ENCODE peak calls at places on chromosomes 6 and 20, in six cellular contexts. E, H, T, Y, N and M are unnamed samples. For H3K27me3, the result is how much of the 10 kb centered on the place peaks cover.

GRCh38 chr6:17971128-17972073 is 16.0 kb downstream of the KIF13A start:
- DNase-seq in E (no peak), H (no peak), T (no peak), Y (peak), N (peak), M (no peak)

GRCh38 chr6:121436966-121437756 is 1.7 kb downstream of the GJA1 start:
- DNase-seq in E (peak), H (peak), T (peak), Y (peak), N (peak), M (no peak)

GRCh38 chr20:36573798-36574277 is 441 bp downstream of the TGIF2 start:
- DNase-seq in E (peak), H (peak), T (peak), Y (no peak), N (peak), M (no peak)

GRCh38 chr6:98831057-98832031 is 3.0 kb upstream of the POU3F2 start:
- DNase-seq in E (no peak), H (no peak), T (no peak), Y (no peak), N (no peak), M (no peak)

GRCh38 chr6:84027340-84028183 is 6.0 kb upstream of the MRAP2 start:
- DNase-seq in E (no peak), H (no peak), T (peak), Y (no peak), N (no peak), M (no peak)

GRCh38 chr6:143823463-143824006 is 19.6 kb upstream of the LTV1 start:
- DNase-seq in E (no peak), H (no peak), T (no peak), Y (peak), N (no peak), M (no peak)

GRCh38 chr6:10099086-10099499 is 315.8 kb downstream of the TFAP2A start:
- DNase-seq in E (no peak), H (no peak), T (no peak), Y (no peak), N (no peak), M (no peak)

GRCh38 chr6:129895692-129896091 is 34.6 kb upstream of the TMEM244 start:
- DNase-seq in E (no peak), H (no peak), T (no peak), Y (peak), N (no peak), M (no peak)

GRCh38 chr20:56627122-56628014 is 1.7 kb upstream of the TFAP2C start:
- DNase-seq in E (no peak), H (no peak), T (no peak), Y (no peak), N (no peak), M (no peak)

GRCh38 chr6:157613011-157613522 is 210.0 kb upstream of the SNX9 start:
- DNase-seq in E (no peak), H (no peak), T (no peak), Y (peak), N (no peak), M (no peak)

GRCh38 chr6:64034331-64034730 is 398.7 kb downstream of the PHF3 start:
- DNase-seq in E (no peak), H (no peak), T (no peak), Y (no peak), N (no peak), M (no peak)

GRCh38 chr6:87152528-87152950 is 2.8 kb upstream of the ZNF292 start:
- DNase-seq in E (no peak), H (no peak), T (no peak), Y (peak), N (no peak), M (no peak)

GRCh38 chr6:37502703-37503485 is 3.2 kb upstream of the CCDC167 start:
- DNase-seq in E (no peak), H (no peak), T (no peak), Y (no peak), N (no peak), M (no peak)

GRCh38 chr6:37501632-37502466 is 2.2 kb upstream of the CCDC167 start:
- DNase-seq in E (no peak), H (no peak), T (no peak), Y (no peak), N (no peak), M (no peak)

GRCh38 chr6:37500294-37500608 is 558 bp upstream of the CCDC167 start:
- DNase-seq in E (no peak), H (no peak), T (no peak), Y (no peak), N (no peak), M (no peak)

GRCh38 chr6:37496951-37497885 is 2.5 kb downstream of the CCDC167 start:
- DNase-seq in E (no peak), H (no peak), T (no peak), Y (no peak), N (no peak), M (no peak)

DNA sequence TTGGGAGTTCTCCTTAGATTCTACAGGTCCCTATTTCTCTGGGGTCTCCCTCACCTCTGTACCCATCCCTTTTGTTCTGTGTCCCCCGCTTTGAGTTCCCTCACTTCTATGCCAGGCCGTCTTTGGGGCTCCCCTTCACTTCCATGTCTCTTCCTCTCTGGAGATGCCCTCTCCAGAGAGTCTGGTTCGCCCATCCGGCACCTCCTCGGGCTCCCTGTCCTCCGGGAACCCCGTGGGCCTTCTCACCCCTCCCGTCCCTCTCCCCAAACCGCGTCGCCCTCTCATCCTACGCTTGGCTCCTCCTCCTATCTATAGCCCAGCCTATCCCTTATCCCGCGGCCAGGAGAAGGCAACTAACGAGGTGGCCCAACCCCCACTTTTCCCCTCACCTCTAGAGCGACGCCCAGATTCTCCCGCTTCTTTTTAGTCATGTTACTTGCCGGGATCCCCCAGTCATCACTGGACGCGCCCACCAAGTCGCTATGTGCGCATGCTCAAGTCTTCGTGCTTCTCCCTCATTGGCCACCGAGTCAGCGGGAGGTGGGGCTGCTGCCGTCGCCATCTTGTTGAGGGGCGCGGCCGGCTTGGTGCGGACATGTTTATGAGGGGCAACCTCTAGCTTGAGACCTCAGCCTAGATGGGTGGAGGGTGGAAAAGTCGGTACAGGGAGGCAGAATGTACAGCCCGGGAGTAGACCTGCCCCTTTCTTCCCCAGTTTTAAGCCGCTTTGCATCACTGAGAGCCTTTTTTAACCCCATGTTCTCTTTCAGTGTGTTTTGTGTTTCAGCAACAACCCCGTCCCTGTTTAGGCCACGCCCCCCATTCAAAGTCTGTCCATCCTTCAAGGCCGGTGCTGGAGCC is at the start of gene CCDC167:
- DNase-seq in E (peak), H (peak), T (peak), Y (peak), N (peak), M (peak)
- TF ChIP-seq CTCF in E (no peak), H (no peak), T (no peak), Y (no peak), N (no peak), M (no peak)

DNA sequence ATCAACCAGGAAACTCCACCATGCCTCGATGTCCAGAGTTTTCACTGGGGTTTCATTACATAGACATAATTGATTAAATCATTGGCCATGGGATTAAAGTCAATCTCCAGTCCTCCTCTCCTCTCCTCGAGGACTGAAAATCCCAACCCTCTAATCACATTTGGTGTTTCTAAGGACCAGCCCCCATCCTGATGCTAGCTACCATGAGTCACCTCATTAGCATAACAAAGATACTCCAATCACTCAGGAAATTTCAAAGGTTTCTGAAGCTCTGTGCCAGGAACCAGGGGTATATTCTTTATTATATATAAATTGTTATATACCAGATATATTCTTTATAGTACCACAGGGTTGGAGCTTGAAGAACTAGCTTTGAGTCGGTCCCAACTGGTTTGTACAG is 212.9 kb upstream of the PRND start:
- DNase-seq in E (no peak), H (no peak), T (no peak), Y (no peak), N (no peak), M (no peak)
- H3K27ac ChIP-seq in E (no peak), H (no peak), T (no peak), Y (peak), N (no peak), M (no peak)

DNA sequence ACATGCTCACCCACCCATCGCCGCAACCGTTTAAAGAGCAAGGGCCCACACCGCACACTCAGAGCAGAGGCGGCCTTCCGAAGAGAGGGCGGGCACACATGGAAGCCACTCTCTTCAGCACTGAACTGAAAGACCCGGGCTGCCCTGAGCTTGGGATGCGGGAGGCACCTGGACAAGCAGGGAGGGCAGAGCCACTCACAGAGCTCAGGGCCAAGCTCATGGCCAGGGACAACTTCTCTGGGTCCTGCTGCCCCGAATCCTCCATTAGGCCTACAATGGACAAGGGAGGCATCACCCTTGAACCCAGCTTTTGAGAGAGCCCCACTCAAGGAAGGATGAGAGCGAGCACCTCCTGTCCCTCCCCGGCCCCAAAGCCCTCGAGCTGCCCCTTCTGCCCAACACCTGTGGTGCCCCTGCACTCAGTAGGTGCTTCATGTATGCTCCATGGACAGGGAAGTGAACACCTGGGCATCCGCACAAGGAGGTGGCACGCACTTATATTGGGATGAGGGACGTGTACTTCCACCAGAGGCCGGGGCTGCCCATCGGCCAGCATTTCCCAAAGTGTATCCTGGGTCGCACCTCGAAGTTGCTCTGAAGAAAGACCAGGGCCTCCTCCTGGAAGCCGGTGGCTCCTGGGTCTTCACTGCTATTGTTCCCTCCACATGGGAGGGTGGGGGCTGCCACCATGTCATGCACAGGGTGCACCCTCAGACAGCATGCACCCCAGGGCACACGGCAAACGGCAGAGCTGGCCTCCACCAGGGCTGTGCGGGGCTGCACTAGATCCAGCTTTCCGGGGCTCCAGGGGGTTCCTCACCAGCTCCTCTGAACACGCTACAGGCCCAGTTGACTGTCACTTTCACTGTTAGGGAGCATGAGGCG is 50.2 kb downstream of the YTHDF1 start:
- DNase-seq in E (no peak), H (no peak), T (peak), Y (no peak), N (no peak), M (no peak)
- H3K27me3 ChIP-seq in E (under half), H (half or more), T (under half), Y (under half), N (under half), M (under half)

DNA sequence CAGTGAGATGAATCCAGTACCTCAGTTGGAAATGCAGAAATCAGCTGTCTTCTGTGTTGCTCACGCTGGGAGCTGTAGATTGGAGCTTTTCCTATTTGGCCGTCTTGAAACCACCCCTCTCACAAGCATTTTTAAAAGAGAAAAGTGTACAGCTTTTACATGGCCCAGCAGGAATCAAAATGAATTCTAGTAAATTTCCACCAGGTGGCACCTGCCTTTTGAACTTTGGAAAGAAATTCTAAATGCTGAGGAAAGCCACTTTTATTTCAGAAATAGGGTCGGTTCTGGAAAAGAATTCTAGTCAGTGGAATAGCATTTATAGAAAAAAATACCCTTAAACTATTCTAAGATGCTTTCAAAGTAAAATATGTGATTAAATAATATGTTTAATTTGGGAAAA is 647.8 kb downstream of the CD109 start:
- DNase-seq in E (no peak), H (no peak), T (no peak), Y (no peak), N (no peak), M (no peak)
- TF ChIP-seq CTCF in E (no peak), H (no peak), T (no peak), Y (no peak), N (no peak), M (no peak)

GRCh38 chr20:48723308-48724264 is 104.2 kb downstream of the PREX1 start:
- DNase-seq in E (peak), H (no peak), T (peak), Y (peak), N (no peak), M (no peak)
- H3K27ac ChIP-seq in E (peak), H (peak), T (peak), Y (no peak), N (peak), M (peak)

DNA sequence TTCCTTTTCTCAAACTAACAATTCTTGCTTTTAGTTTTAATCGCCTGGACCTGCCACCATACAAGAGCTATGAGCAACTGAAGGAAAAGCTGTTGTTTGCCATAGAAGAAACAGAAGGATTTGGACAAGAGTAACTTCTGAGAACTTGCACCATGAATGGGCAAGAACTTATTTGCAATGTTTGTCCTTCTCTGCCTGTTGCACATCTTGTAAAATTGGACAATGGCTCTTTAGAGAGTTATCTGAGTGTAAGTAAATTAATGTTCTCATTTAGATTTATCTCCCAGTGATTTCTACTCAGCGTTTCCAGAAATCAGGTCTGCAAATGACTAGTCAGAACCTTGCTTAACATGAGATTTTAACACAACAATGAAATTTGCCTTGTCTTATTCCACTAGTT is 8.6 kb upstream of the DYNLRB1 start:
- DNase-seq in E (no peak), H (no peak), T (no peak), Y (no peak), N (no peak), M (no peak)
- H3K27me3 ChIP-seq in E (under half), H (under half), T (under half), Y (under half), N (under half), M (under half)